ENCODE peak calls at places on chromosomes 6 and 20, in nine cellular contexts. K is HFFc6, M is NCI-H345, L is GM10248, V is NCI-H2171, I is hepatic stellate cell, U is T-cell, H is tibial artery, W is coronary artery. J is an unnamed sample.

GRCh38 chr6:38095054-38095453 is 275.5 kb downstream of the ZFAND3 start:
- DNase-seq in K (peak), M (no peak), L (no peak), V (no peak), I (peak), U (no peak), H (no peak), W (no peak), J (no peak)

GRCh38 chr6:37487891-37488290 is 11.8 kb downstream of the CCDC167 start:
- DNase-seq in K (no peak), M (no peak), L (no peak), V (no peak), I (no peak), U (no peak), H (no peak), W (no peak), J (no peak)

GRCh38 chr6:45376310-45377040 is 1.3 kb downstream of the SUPT3H start:
- DNase-seq in K (no peak), M (no peak), L (no peak), V (no peak), I (no peak), U (no peak), H (no peak), W (no peak), J (no peak)

GRCh38 chr6:150573041-150573681 is 26.5 kb upstream of the PLEKHG1 start:
- DNase-seq in K (no peak), M (no peak), L (no peak), V (peak), I (no peak), U (no peak), H (no peak), W (no peak), J (no peak)

GRCh38 chr6:96478695-96479094 is 42.9 kb upstream of the UFL1 start:
- DNase-seq in K (no peak), M (no peak), L (no peak), V (no peak), I (no peak), U (no peak), H (no peak), W (no peak), J (no peak)

GRCh38 chr20:63873477-63873971 is 8.5 kb downstream of the TPD52L2 start:
- DNase-seq in K (peak), M (no peak), L (no peak), V (no peak), I (peak), U (no peak), H (no peak), W (no peak), J (no peak)

GRCh38 chr6:3240595-3240994 is 13.1 kb upstream of the TUBB2B start:
- DNase-seq in K (no peak), M (no peak), L (no peak), V (no peak), I (no peak), U (no peak), H (no peak), W (no peak), J (no peak)

GRCh38 chr20:24640276-24640675 is 170.8 kb downstream of the SYNDIG1 start:
- DNase-seq in K (no peak), M (no peak), L (no peak), V (no peak), I (no peak), U (no peak), H (no peak), W (no peak), J (no peak)

GRCh38 chr6:54366647-54367327 is 58.5 kb downstream of the TINAG start:
- DNase-seq in K (peak), M (no peak), L (no peak), V (no peak), I (no peak), U (no peak), H (no peak), W (no peak), J (no peak)

GRCh38 chr20:46551508-46552280 is 1.2 kb upstream of the OCSTAMP start:
- DNase-seq in K (no peak), M (no peak), L (no peak), V (no peak), I (no peak), U (no peak), H (no peak), W (no peak), J (no peak)

GRCh38 chr6:18207949-18208348 is 52.7 kb downstream of the KDM1B start:
- DNase-seq in K (no peak), M (peak), L (no peak), V (peak), I (no peak), U (no peak), H (no peak), W (no peak), J (no peak)

GRCh38 chr6:52263709-52264320 is 19.5 kb upstream of the IL17F start:
- DNase-seq in K (peak), M (peak), L (peak), V (no peak), I (peak), U (peak), H (peak), W (no peak), J (peak)